ENCODE peak calls at places on chromosomes 11 and 22, in seven cellular contexts. I is GM20000; T is endodermal cell; K is CD8-positive, alpha-beta T cell; S is colonic mucosa; E is breast epithelium; C is astrocyte of the cerebellum. J is an unnamed sample.

GRCh38 chr22:21450320-21450831 is 16.8 kb upstream of the TMEM191C start:
- DNase-seq in S (peak), E (peak), K (no peak), C (no peak), T (peak), I (no peak), J (no peak)

GRCh38 chr11:27868226-27868625 is 168.0 kb upstream of the BDNF start:
- DNase-seq in S (no peak), I (no peak), K (no peak), T (no peak), E (no peak), C (no peak), J (no peak)

GRCh38 chr11:115313224-115313838 is 190.9 kb downstream of the CADM1 start:
- DNase-seq in E (no peak), T (no peak), K (no peak), I (no peak), S (no peak), C (no peak), J (no peak)

GRCh38 chr11:24598636-24599035 is 101.8 kb downstream of the LUZP2 start:
- DNase-seq in E (no peak), T (no peak), C (no peak), S (no peak), K (no peak), I (no peak), J (no peak)

GRCh38 chr22:44585559-44586121 is 87.6 kb upstream of the RTL6 start:
- DNase-seq in I (no peak), E (peak), C (no peak), S (no peak), K (no peak), T (peak), J (no peak)

GRCh38 chr11:81749245-81749644 is 984.4 kb downstream of the FAM181B start:
- DNase-seq in C (no peak), E (no peak), S (no peak), I (no peak), K (no peak), T (no peak), J (no peak)

GRCh38 chr22:49966716-49967332 is 6.3 kb downstream of the PIM3 start:
- DNase-seq in T (peak), K (peak), E (peak), C (no peak), I (no peak), S (peak), J (no peak)

GRCh38 chr11:10565493-10565892 is 3.0 kb downstream of the LYVE1 start:
- DNase-seq in C (no peak), E (no peak), T (no peak), I (no peak), S (no peak), K (no peak), J (no peak)

GRCh38 chr11:62013266-62014157 is 46.1 kb upstream of the FTH1 start:
- DNase-seq in K (no peak), E (peak), T (no peak), I (no peak), S (peak), C (no peak), J (no peak)

GRCh38 chr11:701741-702513 is 4.1 kb upstream of the EPS8L2 start:
- DNase-seq in I (no peak), C (no peak), S (no peak), E (no peak), T (no peak), K (no peak), J (no peak)

GRCh38 chr11:87236368-87236767 is 198.6 kb downstream of the TMEM135 start:
- DNase-seq in C (no peak), T (no peak), I (no peak), K (no peak), S (no peak), E (no peak), J (no peak)

GRCh38 chr11:126115820-126116319 is 53.2 kb upstream of the CDON start:
- DNase-seq in T (peak), E (peak), K (no peak), S (peak), C (peak), I (no peak), J (peak)

GRCh38 chr11:92002568-92002967 is 222.1 kb upstream of the FAT3 start:
- DNase-seq in C (no peak), T (no peak), K (no peak), I (no peak), S (no peak), E (no peak), J (no peak)

GRCh38 chr11:1570896-1571759 is 943 bp downstream of the DUSP8 start:
- DNase-seq in T (peak), I (no peak), K (peak), C (no peak), E (no peak), S (peak), J (no peak)

GRCh38 chr22:42142771-42143461 is 12.3 kb upstream of the CYP2D6 start:
- DNase-seq in S (no peak), C (no peak), E (no peak), I (no peak), T (no peak), K (no peak), J (no peak)

GRCh38 chr11:9315078-9315688 is 790 bp upstream of the TMEM41B start:
- DNase-seq in S (no peak), C (no peak), K (no peak), E (no peak), I (no peak), T (no peak), J (no peak)

GRCh38 chr11:121544956-121545355 is 92.2 kb upstream of the SORL1-AS1 start:
- DNase-seq in E (no peak), C (no peak), T (no peak), I (no peak), K (peak), S (no peak), J (no peak)

GRCh38 chr22:48753752-48754517 is 1073.7 kb downstream of the BRD1 start:
- DNase-seq in I (no peak), T (peak), S (peak), E (no peak), C (no peak), K (no peak), J (no peak)

GRCh38 chr11:7098235-7098832 is 9.5 kb downstream of the RBMXL2 start:
- DNase-seq in S (no peak), E (no peak), T (no peak), C (peak), K (no peak), I (peak), J (peak)

GRCh38 chr11:12944889-12945288 is 64.2 kb upstream of the RASSF10 start:
- DNase-seq in I (no peak), C (no peak), S (no peak), E (no peak), T (no peak), K (no peak), J (no peak)

GRCh38 chr11:94737171-94737611 is 31.0 kb upstream of the AMOTL1 start:
- DNase-seq in C (no peak), S (no peak), I (no peak), T (no peak), K (no peak), E (no peak), J (peak)

GRCh38 chr11:102283088-102283487 is 34.2 kb upstream of the BIRC3 start:
- DNase-seq in K (no peak), E (no peak), S (no peak), T (no peak), I (no peak), C (no peak), J (no peak)

GRCh38 chr11:114040706-114041211 is 18.8 kb upstream of the ZBTB16 start:
- DNase-seq in I (no peak), K (no peak), S (peak), E (no peak), C (peak), T (no peak), J (no peak)

GRCh38 chr11:117172678-117173421 is 5.7 kb upstream of the SIDT2 start:
- DNase-seq in I (no peak), E (no peak), S (no peak), T (no peak), C (no peak), K (no peak), J (no peak)

GRCh38 chr11:67117667-67118058 is 1.4 kb upstream of the KDM2A start:
- DNase-seq in I (no peak), C (no peak), S (peak), K (peak), E (peak), T (peak), J (no peak)

GRCh38 chr22:19868773-19869471 is 14.2 kb upstream of the GNB1L start:
- DNase-seq in I (no peak), T (no peak), K (no peak), S (peak), C (no peak), E (peak), J (no peak)

GRCh38 chr11:26976389-26976788 is 17.5 kb upstream of the FIBIN start:
- DNase-seq in I (no peak), E (no peak), T (no peak), K (no peak), S (no peak), C (peak), J (no peak)

GRCh38 chr11:115054541-115055538 is 376.5 kb downstream of the NXPE2 start:
- DNase-seq in T (no peak), E (no peak), S (no peak), I (no peak), K (no peak), C (peak), J (no peak)

GRCh38 chr11:15726221-15726746 is 611.6 kb downstream of the INSC start:
- DNase-seq in T (no peak), C (no peak), I (no peak), E (no peak), S (no peak), K (no peak), J (no peak)

GRCh38 chr22:36339171-36340065 is 48.3 kb downstream of the MYH9 start:
- DNase-seq in I (no peak), E (no peak), C (no peak), K (peak), S (no peak), T (no peak), J (no peak)

GRCh38 chr11:250740-251299 is 14.0 kb downstream of the PSMD13 start:
- DNase-seq in K (peak), E (no peak), S (peak), C (peak), I (peak), T (peak), J (no peak)

GRCh38 chr11:76823481-76824028 is 37.2 kb upstream of the ACER3 start:
- DNase-seq in T (peak), I (no peak), S (peak), E (no peak), C (peak), K (no peak), J (peak)

GRCh38 chr11:3614742-3615171 is 27.0 kb downstream of the ART5 start:
- DNase-seq in I (peak), C (no peak), E (no peak), T (no peak), K (no peak), S (no peak), J (no peak)

GRCh38 chr11:44708063-44708462 is 18.7 kb upstream of the TSPAN18 start:
- DNase-seq in K (no peak), E (no peak), I (no peak), C (no peak), T (no peak), S (no peak), J (no peak)

GRCh38 chr11:69249641-69250502 is 44.1 kb upstream of the MYEOV start:
- DNase-seq in E (peak), C (peak), T (peak), I (no peak), S (no peak), K (no peak), J (no peak)

GRCh38 chr11:75083217-75083605 is 13.5 kb downstream of the OR2AT4 start:
- DNase-seq in C (no peak), K (no peak), E (no peak), S (no peak), I (no peak), T (no peak), J (no peak)

GRCh38 chr11:75082601-75083216 is 14.0 kb downstream of the OR2AT4 start:
- DNase-seq in C (no peak), K (no peak), E (no peak), I (no peak), S (no peak), T (no peak), J (no peak)

GRCh38 chr11:75090778-75091177 is 5.9 kb downstream of the OR2AT4 start:
- DNase-seq in T (no peak), S (no peak), E (no peak), I (no peak), K (no peak), C (no peak), J (no peak)

GRCh38 chr11:75084883-75085282 is 11.8 kb downstream of the OR2AT4 start:
- DNase-seq in C (no peak), T (no peak), S (no peak), K (no peak), E (no peak), I (no peak), J (no peak)

DNA sequence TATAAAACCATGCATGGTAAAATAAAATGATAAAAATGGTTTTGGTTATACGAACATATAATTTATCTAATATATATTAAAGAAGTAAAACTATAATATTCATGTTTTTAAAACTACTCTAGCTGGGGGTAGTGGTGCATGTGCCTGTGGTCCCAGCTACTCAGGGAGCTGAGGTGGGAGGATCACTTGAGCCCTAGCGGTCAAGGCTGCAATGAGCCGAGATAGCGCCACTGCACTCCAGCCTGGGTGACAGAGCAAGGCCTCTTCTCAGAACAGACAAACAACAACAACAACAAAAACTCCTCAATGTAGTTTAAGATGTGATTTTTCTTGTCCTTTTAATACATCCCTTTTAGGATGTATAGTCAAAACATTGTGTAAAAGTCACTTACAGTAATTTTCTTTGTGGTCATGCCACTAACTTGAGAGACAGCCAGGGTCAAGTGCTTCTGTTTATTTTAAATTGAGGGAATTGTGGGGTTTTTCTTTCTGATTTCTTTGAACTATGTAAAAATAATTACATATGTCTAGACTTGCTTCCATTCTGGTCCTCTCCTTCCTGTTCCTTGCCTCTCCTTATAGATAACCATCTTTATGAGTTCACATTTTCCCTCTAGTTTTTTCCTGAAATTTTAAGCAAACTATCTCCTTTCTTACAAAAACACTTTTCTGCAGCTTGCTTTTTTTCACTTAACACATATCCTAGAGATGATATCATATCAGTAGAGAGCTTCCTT is 9.2 kb downstream of the OR2AT4 start:
- DNase-seq in C (no peak), S (no peak), K (no peak), E (no peak), I (no peak), T (peak), J (no peak)
- TF ChIP-seq CTCF in C (no peak), S (no peak), K (no peak), E (no peak), I (no peak), T (peak), J (peak)

GRCh38 chr11:18204220-18204619 is 31.6 kb downstream of the MRGPRX4 start:
- DNase-seq in S (no peak), K (no peak), I (no peak), T (no peak), E (no peak), C (no peak), J (no peak)

GRCh38 chr11:18209058-18209457 is 27.5 kb downstream of the SAA4 start:
- DNase-seq in T (no peak), C (no peak), I (no peak), K (no peak), E (no peak), S (no peak), J (no peak)

GRCh38 chr11:18204771-18205170 is 31.8 kb downstream of the SAA4 start:
- DNase-seq in K (no peak), T (no peak), E (no peak), S (no peak), I (no peak), C (no peak), J (no peak)

DNA sequence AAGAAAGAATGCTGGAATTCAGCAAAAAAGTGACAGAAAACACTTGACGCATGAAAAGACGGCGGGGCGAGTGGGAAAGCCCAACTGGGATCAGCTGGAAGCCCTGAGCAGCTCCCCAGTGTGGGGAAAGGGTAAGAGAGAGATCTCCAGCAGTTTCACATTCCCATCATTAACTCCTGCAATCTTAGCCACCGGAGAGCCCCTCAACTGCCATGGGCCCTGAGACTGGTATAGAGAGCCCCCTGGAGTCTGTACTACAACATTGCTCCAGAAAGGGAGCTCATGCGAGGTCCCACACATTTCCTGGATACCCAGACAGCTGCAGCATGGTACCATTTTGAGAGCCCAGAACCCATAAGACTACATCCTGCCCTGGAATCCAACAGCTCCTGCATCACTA is 31.1 kb downstream of the MRGPRX4 start:
- DNase-seq in C (no peak), E (no peak), I (peak), K (no peak), T (peak), S (no peak), J (peak)
- TF ChIP-seq CTCF in C (peak), E (no peak), I (peak), K (no peak), T (peak), S (peak), J (peak)

DNA sequence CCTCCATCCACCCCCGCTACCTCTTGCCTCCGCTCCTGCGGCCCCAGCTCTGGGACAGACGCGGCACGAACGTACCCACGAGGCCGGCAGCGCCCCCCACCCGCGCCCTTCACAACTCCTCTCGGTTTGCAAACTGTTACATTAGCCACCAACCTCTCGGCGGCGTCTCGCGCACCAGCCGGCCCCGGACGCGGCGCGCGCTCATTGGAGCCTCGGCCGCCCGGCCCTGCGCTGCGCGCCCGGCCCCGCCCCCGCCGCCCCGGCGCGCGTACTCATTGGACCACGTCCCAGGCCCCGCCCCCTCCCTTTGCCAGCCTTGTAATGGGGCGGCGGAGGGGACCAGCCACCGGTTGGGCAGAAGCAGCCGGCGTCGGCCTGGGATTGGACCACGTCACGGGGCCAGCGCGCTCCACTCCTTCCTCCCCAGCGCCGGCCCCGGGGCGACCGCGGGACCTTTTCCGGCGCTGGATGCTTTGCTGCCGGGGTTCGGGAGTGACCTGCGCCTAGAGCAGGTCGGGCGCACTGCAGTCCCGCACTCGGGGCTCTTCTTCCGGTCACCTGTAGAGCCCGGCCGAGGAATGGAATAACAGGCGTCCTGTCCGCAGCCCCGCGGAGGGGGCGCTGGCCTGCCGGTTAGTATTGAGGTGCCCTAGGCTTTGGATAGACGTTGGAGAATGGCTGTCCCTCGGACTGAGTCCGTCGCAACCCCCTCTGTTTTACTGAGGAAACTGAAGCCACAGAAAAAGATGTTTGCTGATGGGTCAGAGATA is at the start of gene HYOU1:
- DNase-seq in C (peak), T (peak), I (peak), E (peak), S (peak), K (peak), J (peak)
- TF ChIP-seq CTCF in C (peak), T (peak), I (no peak), E (no peak), S (no peak), K (no peak), J (peak)

DNA sequence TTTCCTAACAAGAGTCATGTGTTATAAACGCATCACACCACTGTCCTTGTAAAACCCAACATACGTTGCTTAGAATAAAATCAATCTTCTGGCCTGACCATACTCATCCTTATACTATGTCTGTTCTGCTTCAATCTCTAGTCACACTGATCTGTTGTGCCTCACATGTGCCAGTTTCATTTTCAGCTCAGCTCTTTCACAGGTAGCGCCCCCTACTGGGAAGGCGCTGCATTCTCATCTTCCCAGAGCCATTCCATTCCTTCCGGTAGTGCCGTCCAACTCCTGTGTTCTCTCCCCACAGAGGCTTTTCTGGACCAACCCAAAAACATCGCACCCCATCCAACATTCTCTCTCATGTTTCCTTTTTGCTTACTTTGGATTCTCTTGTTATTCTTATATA is 22.2 kb downstream of the CASP5 start:
- DNase-seq in K (peak), T (peak), E (no peak), C (no peak), I (peak), S (no peak), J (no peak)
- TF ChIP-seq CTCF in K (peak), T (peak), E (peak), C (peak), I (peak), S (no peak), J (peak)

DNA sequence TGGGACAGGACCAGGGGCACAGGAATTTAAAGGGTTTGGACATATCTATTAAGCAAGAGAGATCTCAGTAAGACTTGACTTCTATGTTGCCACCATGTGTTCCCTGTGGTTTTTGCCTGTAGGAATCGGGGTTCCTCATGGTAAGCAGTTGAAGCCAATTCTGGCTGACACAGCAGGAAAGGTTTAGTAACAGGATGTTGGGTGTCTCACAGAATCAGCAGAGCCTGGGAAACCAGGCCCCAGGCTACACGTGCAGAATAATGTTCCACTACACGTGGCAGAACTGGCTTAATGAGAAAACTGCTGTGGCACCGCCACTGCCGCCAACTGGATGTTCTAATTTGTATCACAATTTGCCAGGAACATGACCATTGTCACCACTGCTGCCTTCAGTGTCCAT is 264.6 kb upstream of the PLET1 start:
- DNase-seq in C (peak), S (peak), I (no peak), E (no peak), K (no peak), T (peak), J (peak)
- TF ChIP-seq CTCF in C (no peak), S (no peak), I (no peak), E (no peak), K (no peak), T (no peak), J (no peak)

J was measured in HFF-Myc.